ENCODE peak calls at places on chromosomes 11 and 22, in four cellular contexts. W is brain microvascular endothelial cell, A is heart left ventricle, Z is tibial nerve. X is an unnamed sample.
A peak's percentile ranks its signal among the peaks of the same experiment; 100 is the strongest.

GRCh38 chr11:62399868-62400245 is 19.0 kb upstream of the SCGB1A1 start:
- DNase-seq in W (no peak), A (no peak), Z (no peak), X (no peak)

GRCh38 chr22:39292002-39292401 is 27.4 kb downstream of the RPL3 start:
- DNase-seq in W (no peak), A (no peak), Z (no peak), X (no peak)

GRCh38 chr11:71251761-71252433 is 480 bp downstream of the SHANK2 start:
- DNase-seq in W (no peak), A (no peak), Z (no peak), X (no peak)

GRCh38 chr11:102111787-102112653 is 1.8 kb downstream of the YAP1 start:
- DNase-seq in W (peak; percentile 85), A (peak; percentile 26), Z (peak; percentile 38), X (peak; percentile 37)

GRCh38 chr22:35313311-35314121 is 13.8 kb downstream of the TOM1 start:
- DNase-seq in W (peak; percentile 93), A (peak; percentile 85), Z (no peak), X (peak; percentile 61)

GRCh38 chr11:30406978-30407762 is 84.3 kb downstream of the ARL14EP start:
- DNase-seq in W (no peak), A (peak; percentile 38), Z (no peak), X (no peak)

GRCh38 chr22:46956498-46957215 is 194.2 kb downstream of the TBC1D22A start:
- DNase-seq in W (no peak), A (no peak), Z (no peak), X (no peak)

GRCh38 chr11:129710423-129710822 is 105.2 kb upstream of the TMEM45B start:
- DNase-seq in W (no peak), A (no peak), Z (no peak), X (no peak)

GRCh38 chr22:44448271-44448780 is 49.7 kb downstream of the RTL6 start:
- DNase-seq in W (peak; percentile 90), A (peak; percentile 90), Z (peak; percentile 54), X (no peak)

GRCh38 chr22:42646569-42647525 is 2.3 kb downstream of the CYB5R3 start:
- DNase-seq in W (no peak), A (peak; percentile 92), Z (no peak), X (no peak)

GRCh38 chr11:3747704-3748103 is 49.6 kb downstream of the NUP98 start:
- DNase-seq in W (peak; percentile 62), A (no peak), Z (no peak), X (no peak)

GRCh38 chr11:34680206-34680605 is 59.3 kb downstream of the EHF start:
- DNase-seq in W (peak; percentile 10), A (no peak), Z (no peak), X (no peak)

GRCh38 chr11:116691779-116692178 is 81.0 kb downstream of the BUD13 start:
- DNase-seq in W (peak; percentile 11), A (no peak), Z (peak; percentile 36), X (peak; percentile 75)

DNA sequence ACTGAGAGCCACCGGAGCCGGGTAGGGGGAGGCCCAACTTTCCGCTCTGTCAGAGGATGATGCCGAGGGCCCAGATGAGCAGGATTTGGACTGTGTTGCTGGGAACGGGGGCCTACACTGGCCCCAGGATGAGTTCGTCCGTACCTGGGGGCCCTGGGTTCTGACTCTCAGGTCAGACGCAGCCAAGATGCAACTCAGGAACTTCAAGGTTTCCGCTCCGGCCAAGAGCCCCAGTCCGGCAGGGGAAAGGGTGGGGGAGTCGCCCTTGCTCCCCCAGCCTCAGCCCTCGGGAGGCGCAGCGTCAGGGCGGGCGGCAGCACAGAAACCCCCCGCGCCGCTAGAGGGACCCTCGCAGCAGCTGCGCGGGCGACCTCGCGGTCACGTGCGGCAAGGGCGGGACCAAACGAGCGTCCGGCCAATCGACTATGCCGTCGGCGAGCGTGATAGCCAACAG is 241 bp upstream of the ARL2 start:
- DNase-seq in W (peak; percentile 79), A (peak; percentile 95), Z (peak; percentile 80), X (peak; percentile 91)
- TF ChIP-seq CTCF in W (no peak), A (no peak), Z (peak; percentile 96), X (peak; percentile 77)

DNA sequence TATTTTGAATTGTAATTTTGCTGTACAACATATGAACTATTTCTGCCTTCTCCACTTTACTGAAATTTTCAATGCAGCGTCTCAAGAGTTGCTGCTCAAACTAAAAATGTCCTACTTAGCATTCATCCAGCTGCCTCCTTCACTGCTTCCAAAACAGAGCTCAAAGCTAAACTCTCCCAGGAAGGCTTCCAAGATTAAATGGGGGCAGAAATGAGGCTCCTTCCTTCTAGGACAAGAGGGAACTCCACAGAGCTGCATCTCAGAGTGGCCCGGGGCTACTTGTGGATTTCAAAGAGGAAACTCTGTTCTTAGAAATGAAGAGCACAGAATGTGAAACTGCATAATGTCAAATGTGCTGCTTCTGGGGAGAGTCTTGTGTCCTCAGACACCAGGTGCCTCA is 295.9 kb upstream of the NCAM1 start:
- DNase-seq in W (no peak), A (no peak), Z (no peak), X (no peak)
- TF ChIP-seq CTCF in W (no peak), A (no peak), Z (no peak), X (no peak)

GRCh38 chr22:22802346-22802970 is 85.2 kb upstream of the IGLL5 start:
- DNase-seq in W (no peak), A (no peak), Z (no peak), X (peak; percentile 66)
- TF ChIP-seq CTCF in W (no peak), A (no peak), Z (no peak), X (peak; percentile 80)

GRCh38 chr11:100592619-100593309 is 94.3 kb upstream of the ARHGAP42 start:
- DNase-seq in W (no peak), A (no peak), Z (no peak), X (no peak)

GRCh38 chr11:100594320-100594719 is 92.8 kb upstream of the ARHGAP42 start:
- DNase-seq in W (no peak), A (no peak), Z (no peak), X (no peak)

DNA sequence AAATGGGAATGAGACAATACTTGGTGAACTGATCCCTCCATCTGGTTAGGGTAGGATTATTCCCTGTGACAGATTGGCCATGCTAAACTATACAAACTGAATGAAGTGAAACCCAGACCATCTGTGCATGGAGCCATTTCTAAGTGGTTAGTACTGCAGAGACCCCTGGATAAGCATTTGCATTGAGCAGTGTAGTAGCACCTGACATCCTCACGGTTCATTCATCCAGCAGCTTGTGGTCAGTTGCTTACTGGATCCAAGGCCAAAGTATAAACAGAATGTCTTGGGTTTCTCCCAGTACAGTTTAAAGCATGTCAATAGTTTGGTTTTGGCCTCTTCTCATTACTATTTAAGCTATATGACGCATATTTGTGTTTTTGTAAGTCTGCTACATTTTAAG is 93.8 kb upstream of the ARHGAP42 start:
- DNase-seq in W (no peak), A (no peak), Z (no peak), X (no peak)
- TF ChIP-seq CTCF in W (no peak), A (no peak), Z (no peak), X (no peak)

X was measured in activated CD8-positive, alpha-beta T cell treated with anti-CD3 and anti-CD28 coated beads for 36 hours.